ENCODE peak calls at places on chromosome 14, in eight cellular contexts. G is tibial artery, Z is breast epithelium, W is Karpas-422, V is left ventricle myocardium inferior, K is right lobe of liver, U is heart right ventricle, S is gastrocnemius medialis. Y is an unnamed sample.
A peak's percentile ranks its signal among the peaks of the same experiment; 100 is the strongest.

GRCh38 chr14:69281450-69282169 is 21.7 kb downstream of the GALNT16 start:
- DNase-seq in G (peak; percentile 52), Z (no peak), W (no peak), V (peak; percentile 40), K (no peak), U (peak; percentile 54), S (no peak), Y (no peak)

GRCh38 chr14:58732387-58732786 is 94.6 kb downstream of the DACT1 start:
- DNase-seq in G (no peak), Z (no peak), W (no peak), V (no peak), K (no peak), U (no peak), S (no peak), Y (no peak)

GRCh38 chr14:24252289-24253124 is 10.1 kb upstream of the TINF2 start:
- DNase-seq in G (peak; percentile 51), Z (no peak), W (no peak), V (no peak), K (no peak), U (no peak), S (no peak), Y (no peak)

GRCh38 chr14:68479247-68479646 is 313.6 kb downstream of the ZFP36L1 start:
- DNase-seq in G (no peak), Z (no peak), W (no peak), V (no peak), K (no peak), U (no peak), S (no peak), Y (no peak)

GRCh38 chr14:68695326-68695768 is 97.5 kb downstream of the ZFP36L1 start:
- DNase-seq in G (peak; percentile 78), Z (no peak), W (no peak), V (no peak), K (no peak), U (no peak), S (peak; percentile 43), Y (peak; percentile 99)

GRCh38 chr14:53331247-53331646 is 178.1 kb upstream of the DDHD1 start:
- DNase-seq in G (no peak), Z (no peak), W (no peak), V (no peak), K (no peak), U (no peak), S (no peak), Y (peak; percentile 78)

GRCh38 chr14:49909016-49909415 is 16.1 kb downstream of the ARF6 start:
- DNase-seq in G (no peak), Z (no peak), W (no peak), V (no peak), K (no peak), U (no peak), S (no peak), Y (no peak)

GRCh38 chr14:72880820-72881219 is 13.1 kb downstream of the DPF3 start:
- DNase-seq in G (no peak), Z (no peak), W (no peak), V (no peak), K (no peak), U (no peak), S (no peak), Y (no peak)

GRCh38 chr14:48086516-48086915 is 411.1 kb upstream of the MDGA2 start:
- DNase-seq in G (no peak), Z (no peak), W (no peak), V (no peak), K (no peak), U (no peak), S (no peak), Y (no peak)

GRCh38 chr14:76647699-76648298 is 113.5 kb upstream of the VASH1 start:
- DNase-seq in G (no peak), Z (no peak), W (peak; percentile 87), V (no peak), K (no peak), U (no peak), S (no peak), Y (no peak)

GRCh38 chr14:69763761-69764510 is 3.0 kb upstream of the SRSF5 start:
- DNase-seq in G (no peak), Z (no peak), W (no peak), V (no peak), K (no peak), U (no peak), S (no peak), Y (no peak)

GRCh38 chr14:102594514-102595175 is 2.2 kb downstream of the RCOR1 start:
- DNase-seq in G (no peak), Z (peak; percentile 61), W (peak; percentile 96), V (peak; percentile 63), K (peak; percentile 62), U (peak; percentile 78), S (peak; percentile 37), Y (no peak)

GRCh38 chr14:90521121-90521929 is 124.5 kb downstream of the CALM1 start:
- DNase-seq in G (no peak), Z (no peak), W (no peak), V (no peak), K (no peak), U (no peak), S (no peak), Y (no peak)

GRCh38 chr14:61563162-61563511 is 132.2 kb upstream of the HIF1A start:
- DNase-seq in G (no peak), Z (no peak), W (no peak), V (no peak), K (no peak), U (no peak), S (no peak), Y (no peak)

GRCh38 chr14:24157331-24157730 is 3.7 kb upstream of the IRF9 start:
- DNase-seq in G (no peak), Z (no peak), W (no peak), V (no peak), K (no peak), U (no peak), S (no peak), Y (no peak)

GRCh38 chr14:84646791-84647500 is 883.0 kb upstream of the FLRT2 start:
- DNase-seq in G (no peak), Z (no peak), W (no peak), V (no peak), K (no peak), U (no peak), S (no peak), Y (no peak)

GRCh38 chr14:96237641-96238040 is 18.4 kb upstream of the BDKRB1 start:
- DNase-seq in G (no peak), Z (no peak), W (no peak), V (no peak), K (no peak), U (no peak), S (no peak), Y (no peak)

GRCh38 chr14:89244720-89245119 is 172.3 kb downstream of the FOXN3 start:
- DNase-seq in G (no peak), Z (no peak), W (no peak), V (no peak), K (no peak), U (no peak), S (no peak), Y (no peak)

GRCh38 chr14:62616668-62617067 is 428.6 kb downstream of the KCNH5 start:
- DNase-seq in G (no peak), Z (no peak), W (no peak), V (no peak), K (no peak), U (no peak), S (no peak), Y (no peak)

DNA sequence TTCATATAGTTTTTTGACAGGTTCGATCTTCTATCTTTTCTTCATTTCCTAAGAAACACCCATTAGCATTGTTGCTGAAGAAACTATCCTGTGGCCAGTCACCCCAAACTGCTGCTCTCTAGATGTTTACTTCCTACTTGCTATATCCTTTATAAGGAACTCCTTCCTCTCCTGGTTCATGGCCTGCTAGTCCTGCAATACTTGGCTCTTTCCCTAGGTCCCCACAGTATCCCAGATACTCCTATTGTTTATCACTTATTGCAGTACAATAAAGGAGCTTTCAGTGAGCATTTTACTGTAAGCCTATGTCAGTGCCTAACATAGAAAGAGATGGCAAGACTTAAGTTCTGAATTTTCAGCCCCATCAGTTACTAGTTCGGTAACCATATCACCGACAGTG is 2.8 kb downstream of the ALDH6A1 start:
- DNase-seq in G (no peak), Z (no peak), W (no peak), V (no peak), K (no peak), U (no peak), S (no peak), Y (no peak)
- H3K27ac ChIP-seq in G (no peak overlapping the region), Z (no peak overlapping the region), W (no peak overlapping the region), V (no peak overlapping the region), K (peak overlapping the region; percentile 99), U (no peak overlapping the region), S (no peak overlapping the region), Y (no peak overlapping the region)

GRCh38 chr14:104953896-104954656 is 24.1 kb downstream of the AHNAK2 start:
- DNase-seq in G (peak; percentile 61), Z (no peak), W (no peak), V (peak; percentile 8), K (peak; percentile 18), U (no peak), S (no peak), Y (no peak)

GRCh38 chr14:104950021-104950420 is 25.3 kb downstream of the PLD4 start:
- DNase-seq in G (no peak), Z (no peak), W (no peak), V (peak; percentile 8), K (no peak), U (no peak), S (no peak), Y (no peak)

GRCh38 chr14:104953097-104953496 is 25.1 kb downstream of the AHNAK2 start:
- DNase-seq in G (peak; percentile 51), Z (no peak), W (no peak), V (peak; percentile 7), K (no peak), U (no peak), S (no peak), Y (no peak)

GRCh38 chr14:104948736-104949031 is 24.0 kb downstream of the PLD4 start:
- DNase-seq in G (peak; percentile 39), Z (no peak), W (no peak), V (no peak), K (no peak), U (no peak), S (no peak), Y (no peak)
- H3K27ac ChIP-seq in G (no peak overlapping the region), Z (no peak overlapping the region), W (no peak overlapping the region), V (no peak overlapping the region), K (no peak overlapping the region), U (no peak overlapping the region), S (no peak overlapping the region), Y (no peak overlapping the region)

DNA sequence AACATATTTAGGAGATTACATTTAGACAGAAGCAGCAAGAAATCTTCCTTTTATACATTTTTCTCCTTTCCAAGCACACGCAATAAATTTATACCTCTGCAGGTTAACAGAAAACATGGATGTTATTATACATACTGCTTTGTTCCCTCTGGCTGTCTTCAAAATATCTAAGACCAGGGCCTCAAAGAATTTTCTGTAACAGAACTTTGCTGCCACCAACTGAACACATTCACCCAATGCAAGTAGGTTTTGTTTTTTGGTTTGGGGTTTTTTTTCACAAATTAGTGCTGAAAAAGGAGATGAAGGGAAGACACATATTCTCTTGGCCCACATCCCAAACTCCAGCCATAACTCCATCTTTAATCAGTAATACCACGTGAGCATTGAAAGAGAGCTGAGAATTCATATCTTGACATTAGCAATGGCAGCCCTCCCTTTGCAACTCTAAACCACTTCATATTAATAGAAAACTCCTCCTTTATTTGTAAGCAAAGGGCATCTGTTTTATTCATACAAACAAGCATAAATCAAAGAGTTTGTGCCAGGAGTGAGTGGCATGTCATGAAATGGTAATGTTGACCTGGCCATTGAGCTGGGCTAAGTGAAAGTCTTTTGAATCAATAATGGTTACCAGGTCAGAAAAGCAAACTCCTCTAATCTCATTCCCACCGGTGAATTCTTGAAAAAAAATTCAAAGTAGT is 150.8 kb upstream of the FSCB start:
- DNase-seq in G (no peak), Z (no peak), W (peak; percentile 75), V (no peak), K (no peak), U (no peak), S (no peak), Y (no peak)
- H3K27ac ChIP-seq in G (no peak overlapping the region), Z (no peak overlapping the region), W (no peak overlapping the region), V (no peak overlapping the region), K (peak overlapping the region; percentile 10), U (no peak overlapping the region), S (no peak overlapping the region), Y (no peak overlapping the region)

GRCh38 chr14:74505831-74506230 is 12.3 kb downstream of the ISCA2 start:
- DNase-seq in G (no peak), Z (no peak), W (no peak), V (no peak), K (no peak), U (no peak), S (no peak), Y (no peak)
- H3K27ac ChIP-seq in G (no peak overlapping the region), Z (peak overlapping the region; percentile 13), W (peak overlapping the region; percentile 58), V (no peak overlapping the region), K (no peak overlapping the region), U (no peak overlapping the region), S (no peak overlapping the region), Y (no peak overlapping the region)

Y was measured in epithelial cell of prostate.